ENCODE peak calls at places on chromosome 1, in ten cellular contexts. D, X, V, S, E, U, M, R, O and A are unnamed samples.

GRCh38 chr1:115539061-115539460 is 102.7 kb upstream of the VANGL1 start:
- DNase-seq in D (no peak), X (no peak), V (no peak), S (no peak), E (no peak), U (no peak), M (no peak), R (no peak), O (no peak), A (no peak)

GRCh38 chr1:22104865-22105437 is 37.9 kb downstream of the WNT4 start:
- DNase-seq in D (no peak), X (no peak), V (no peak), S (no peak), E (no peak), U (no peak), M (no peak), R (no peak), O (no peak), A (peak)

GRCh38 chr1:55203064-55203463 is 12.1 kb downstream of the USP24 start:
- DNase-seq in D (no peak), X (no peak), V (no peak), S (no peak), E (no peak), U (no peak), M (no peak), R (no peak), O (no peak), A (no peak)

GRCh38 chr1:9196129-9197040 is 38.2 kb upstream of the H6PD start:
- DNase-seq in D (peak), X (peak), V (peak), S (no peak), E (peak), U (peak), M (peak), R (peak), O (peak), A (peak)

GRCh38 chr1:199733125-199733524 is 294.4 kb upstream of the NR5A2 start:
- DNase-seq in D (no peak), X (no peak), V (no peak), S (no peak), E (no peak), U (no peak), M (no peak), R (no peak), O (no peak), A (no peak)

GRCh38 chr1:23478896-23479790 is 4.8 kb downstream of the ASAP3 start:
- DNase-seq in D (peak), X (no peak), V (peak), S (no peak), E (no peak), U (peak), M (peak), R (no peak), O (no peak), A (peak)

GRCh38 chr1:71641013-71641412 is 560.2 kb upstream of the ZRANB2 start:
- DNase-seq in D (no peak), X (no peak), V (no peak), S (no peak), E (peak), U (no peak), M (no peak), R (no peak), O (no peak), A (no peak)

GRCh38 chr1:246005067-246005466 is 502.0 kb downstream of the SMYD3 start:
- DNase-seq in D (no peak), X (no peak), V (peak), S (no peak), E (no peak), U (peak), M (no peak), R (no peak), O (no peak), A (peak)

GRCh38 chr1:42146916-42147320 is 6.3 kb upstream of the GUCA2B start:
- DNase-seq in D (peak), X (peak), V (peak), S (peak), E (peak), U (peak), M (peak), R (peak), O (peak), A (peak)

GRCh38 chr1:16215882-16216753 is 3.7 kb upstream of the ARHGEF19 start:
- DNase-seq in D (no peak), X (no peak), V (no peak), S (peak), E (peak), U (peak), M (peak), R (peak), O (peak), A (peak)

GRCh38 chr1:29508458-29509107 is 272.3 kb downstream of the PTPRU start:
- DNase-seq in D (no peak), X (no peak), V (no peak), S (no peak), E (no peak), U (no peak), M (no peak), R (no peak), O (no peak), A (no peak)

GRCh38 chr1:50704126-50704525 is 255.9 kb downstream of the FAF1 start:
- DNase-seq in D (peak), X (no peak), V (peak), S (no peak), E (peak), U (peak), M (peak), R (peak), O (peak), A (no peak)

GRCh38 chr1:17122449-17123194 is 3.4 kb upstream of the PADI2 start:
- DNase-seq in D (no peak), X (no peak), V (no peak), S (no peak), E (no peak), U (peak), M (no peak), R (no peak), O (no peak), A (peak)

GRCh38 chr1:13965770-13966398 is 265.9 kb downstream of the PRDM2 start:
- DNase-seq in D (peak), X (no peak), V (peak), S (no peak), E (peak), U (peak), M (peak), R (peak), O (peak), A (no peak)

GRCh38 chr1:91682882-91683597 is 182.4 kb downstream of the CDC7 start:
- DNase-seq in D (no peak), X (no peak), V (no peak), S (no peak), E (no peak), U (peak), M (no peak), R (no peak), O (no peak), A (no peak)

GRCh38 chr1:226064168-226064815 is 1.8 kb downstream of the H3-3A start:
- DNase-seq in D (no peak), X (no peak), V (no peak), S (no peak), E (peak), U (peak), M (no peak), R (peak), O (no peak), A (no peak)

GRCh38 chr1:180235077-180235501 is 5.0 kb downstream of the LHX4 start:
- DNase-seq in D (no peak), X (no peak), V (no peak), S (no peak), E (no peak), U (no peak), M (no peak), R (no peak), O (no peak), A (no peak)

GRCh38 chr1:58652351-58653184 is 47.3 kb downstream of the MYSM1 start:
- DNase-seq in D (peak), X (peak), V (peak), S (no peak), E (peak), U (peak), M (peak), R (peak), O (peak), A (peak)

GRCh38 chr1:32501865-32502264 is 37.0 kb downstream of the ZBTB8B start:
- DNase-seq in D (no peak), X (no peak), V (no peak), S (no peak), E (no peak), U (no peak), M (no peak), R (no peak), O (no peak), A (no peak)

GRCh38 chr1:145706282-145706681 is 886 bp downstream of the PDZK1 start:
- DNase-seq in D (no peak), X (no peak), V (no peak), S (no peak), E (no peak), U (peak), M (no peak), R (no peak), O (no peak), A (peak)

GRCh38 chr1:100461222-100461621 is 76.7 kb upstream of the GPR88 start:
- DNase-seq in D (no peak), X (no peak), V (peak), S (no peak), E (no peak), U (no peak), M (peak), R (no peak), O (no peak), A (no peak)

GRCh38 chr1:210092366-210092765 is 140.2 kb upstream of the SERTAD4 start:
- DNase-seq in D (no peak), X (no peak), V (no peak), S (no peak), E (no peak), U (no peak), M (no peak), R (no peak), O (no peak), A (no peak)

GRCh38 chr1:41003127-41003639 is 18.3 kb downstream of the SLFNL1 start:
- DNase-seq in D (no peak), X (no peak), V (no peak), S (no peak), E (no peak), U (no peak), M (no peak), R (no peak), O (no peak), A (no peak)